ENCODE peak calls at places on chromosomes 1 and 21, in four cellular contexts. L is HepG2, R is K562, M is GM12878. T is an unnamed sample.

GRCh38 chr1:87279966-87280535 is 48.6 kb upstream of the LMO4 start:
- DNase-seq in M (no peak), R (peak; percentile 14), L (no peak), T (no peak)

GRCh38 chr1:50942334-50942733 is 17.7 kb downstream of the FAF1 start:
- DNase-seq in M (no peak), L (no peak), R (no peak), T (no peak)

GRCh38 chr21:43277481-43278351 is 108.9 kb downstream of the CRYAA start:
- DNase-seq in M (no peak), L (no peak), R (no peak), T (no peak)

GRCh38 chr1:228870041-228870713 is 134.9 kb downstream of the RHOU start:
- DNase-seq in M (no peak), R (no peak), L (no peak), T (no peak)

GRCh38 chr21:25370311-25370744 is 237.0 kb downstream of the MRPL39 start:
- DNase-seq in R (no peak), M (no peak), L (no peak), T (no peak)

GRCh38 chr21:40146201-40146890 is 279.1 kb downstream of the PCP4 start:
- DNase-seq in L (no peak), R (no peak), M (no peak), T (no peak)

GRCh38 chr1:15152318-15153183 is 996 bp upstream of the TMEM51 start:
- DNase-seq in M (no peak), R (peak; percentile 81), L (peak; percentile 88), T (no peak)

GRCh38 chr1:160346953-160347352 is 3.8 kb downstream of the NCSTN start:
- DNase-seq in L (no peak), R (no peak), M (peak; percentile 46), T (no peak)

GRCh38 chr1:16012590-16013219 is 5.1 kb downstream of the HSPB7 start:
- DNase-seq in R (peak; percentile 96), L (peak; percentile 72), M (peak; percentile 19), T (peak; percentile 87)

GRCh38 chr1:94648225-94649007 is 106.9 kb upstream of the F3 start:
- DNase-seq in R (peak; percentile 58), M (no peak), L (no peak), T (no peak)

GRCh38 chr1:116382321-116382720 is 9.3 kb downstream of the ATP1A1 start:
- DNase-seq in L (peak; percentile 22), R (no peak), M (no peak), T (no peak)

GRCh38 chr21:16773206-16773605 is 739.6 kb upstream of the CXADR start:
- DNase-seq in L (no peak), M (no peak), R (no peak), T (no peak)

GRCh38 chr1:186404454-186405051 is 28.9 kb downstream of the ODR4 start:
- DNase-seq in L (peak; percentile 27), R (peak; percentile 69), M (no peak), T (no peak)

GRCh38 chr1:238438296-238439275 is 547.9 kb upstream of the ZP4 start:
- DNase-seq in R (no peak), L (no peak), M (no peak), T (no peak)

GRCh38 chr21:36695671-36696389 is 3.1 kb upstream of the SIM2 start:
- DNase-seq in L (no peak), M (no peak), R (no peak), T (no peak)

GRCh38 chr1:60073605-60074278 is at the start of gene C1orf87:
- DNase-seq in L (no peak), M (no peak), R (peak; percentile 7), T (peak; percentile 15)

GRCh38 chr1:100896481-100896982 is 642 bp downstream of the SLC30A7 start:
- DNase-seq in M (peak; percentile 57), L (peak; percentile 76), R (peak; percentile 74), T (no peak)

GRCh38 chr21:36463204-36463603 is 16.7 kb downstream of the CLDN14 start:
- DNase-seq in M (no peak), L (no peak), R (no peak), T (no peak)

GRCh38 chr1:66752000-66752592 is at the start of gene DYNLT5:
- DNase-seq in M (no peak), L (no peak), R (no peak), T (peak; percentile 79)

GRCh38 chr1:203364013-203364730 is 13.2 kb upstream of the FMOD start:
- DNase-seq in M (no peak), R (peak; percentile 59), L (no peak), T (no peak)

GRCh38 chr21:33380483-33380998 is 22.7 kb upstream of the IFNGR2 start:
- DNase-seq in R (peak; percentile 86), M (peak; percentile 95), L (peak; percentile 75), T (peak; percentile 41)

GRCh38 chr1:246492611-246493245 is 14.4 kb downstream of the SMYD3 start:
- DNase-seq in L (peak; percentile 35), M (no peak), R (peak; percentile 84), T (peak; percentile 71)

GRCh38 chr1:96845464-96845863 is 123.9 kb downstream of the PTBP2 start:
- DNase-seq in R (peak; percentile 59), L (peak; percentile 15), M (no peak), T (peak; percentile 74)

GRCh38 chr1:15749399-15750291 is 7.3 kb downstream of the TMEM82 start:
- DNase-seq in R (no peak), M (no peak), L (no peak), T (no peak)

GRCh38 chr1:225509770-225510169 is 81.9 kb upstream of the LBR start:
- DNase-seq in R (no peak), M (no peak), L (peak; percentile 25), T (no peak)

GRCh38 chr1:202247837-202248795 is 54.5 kb downstream of the LGR6 start:
- DNase-seq in R (no peak), L (no peak), M (no peak), T (no peak)

GRCh38 chr1:160353223-160353622 is 10.0 kb downstream of the NCSTN start:
- DNase-seq in L (no peak), M (no peak), R (no peak), T (no peak)

GRCh38 chr1:73778511-73778910 is 419.5 kb downstream of the LRRIQ3 start:
- DNase-seq in R (no peak), L (no peak), M (no peak), T (no peak)

GRCh38 chr1:183106166-183106565 is 79.9 kb upstream of the LAMC2 start:
- DNase-seq in M (no peak), R (no peak), L (no peak), T (no peak)

GRCh38 chr1:44810101-44810761 is 1.9 kb downstream of the BTBD19 start:
- DNase-seq in M (peak; percentile 60), L (no peak), R (no peak), T (no peak)

GRCh38 chr1:201144701-201145100 is 9.6 kb downstream of the TMEM9 start:
- DNase-seq in M (no peak), R (no peak), L (no peak), T (no peak)

GRCh38 chr21:46191257-46191685 is 7.0 kb upstream of the SPATC1L start:
- DNase-seq in R (peak; percentile 48), L (no peak), M (no peak), T (no peak)

GRCh38 chr1:107950434-107950833 is 14.5 kb downstream of the VAV3 start:
- DNase-seq in L (no peak), R (no peak), M (no peak), T (no peak)

GRCh38 chr21:31370893-31371652 is 27.0 kb upstream of the TIAM1 start:
- DNase-seq in M (no peak), L (no peak), R (no peak), T (no peak)

GRCh38 chr1:53643881-53644390 is 95.0 kb downstream of the GLIS1 start:
- DNase-seq in M (no peak), L (no peak), R (no peak), T (no peak)
- TF ChIP-seq KDM1A in M (no peak), L (no peak), R (no peak), T (no peak)

GRCh38 chr1:47181955-47182680 is 7.7 kb downstream of the PDZK1IP1 start:
- DNase-seq in L (no peak), R (peak; percentile 90), M (no peak), T (no peak)

GRCh38 chr1:47182681-47183235 is 7.1 kb downstream of the PDZK1IP1 start:
- DNase-seq in M (no peak), L (no peak), R (no peak), T (no peak)

GRCh38 chr1:47179988-47180563 is 9.8 kb downstream of the PDZK1IP1 start:
- DNase-seq in R (peak; percentile 72), M (no peak), L (no peak), T (no peak)

GRCh38 chr1:47180603-47181094 is 9.2 kb downstream of the PDZK1IP1 start:
- DNase-seq in R (peak; percentile 84), L (no peak), M (no peak), T (no peak)

GRCh38 chr1:47181095-47181954 is 8.5 kb downstream of the PDZK1IP1 start:
- DNase-seq in M (no peak), L (no peak), R (peak; percentile 100), T (no peak)
- TF ChIP-seq JUND in M (no peak), L (no peak), R (no peak), T (no peak)

GRCh38 chr1:230099435-230099834 is 32.4 kb downstream of the GALNT2 start:
- DNase-seq in R (no peak), L (no peak), M (no peak), T (no peak)
- TF ChIP-seq ATF2 in R (no peak), L (no peak), M (no peak), T (no peak)

GRCh38 chr1:14112613-14113012 is 412.6 kb downstream of the PRDM2 start:
- DNase-seq in M (no peak), R (no peak), L (no peak), T (no peak)

GRCh38 chr1:14113271-14113670 is 413.3 kb downstream of the PRDM2 start:
- DNase-seq in R (no peak), M (no peak), L (no peak), T (no peak)

GRCh38 chr1:14115976-14116375 is 416.0 kb downstream of the PRDM2 start:
- DNase-seq in M (no peak), L (no peak), R (no peak), T (no peak)

GRCh38 chr1:14111121-14111520 is 411.1 kb downstream of the PRDM2 start:
- DNase-seq in R (no peak), M (no peak), L (no peak), T (no peak)

DNA sequence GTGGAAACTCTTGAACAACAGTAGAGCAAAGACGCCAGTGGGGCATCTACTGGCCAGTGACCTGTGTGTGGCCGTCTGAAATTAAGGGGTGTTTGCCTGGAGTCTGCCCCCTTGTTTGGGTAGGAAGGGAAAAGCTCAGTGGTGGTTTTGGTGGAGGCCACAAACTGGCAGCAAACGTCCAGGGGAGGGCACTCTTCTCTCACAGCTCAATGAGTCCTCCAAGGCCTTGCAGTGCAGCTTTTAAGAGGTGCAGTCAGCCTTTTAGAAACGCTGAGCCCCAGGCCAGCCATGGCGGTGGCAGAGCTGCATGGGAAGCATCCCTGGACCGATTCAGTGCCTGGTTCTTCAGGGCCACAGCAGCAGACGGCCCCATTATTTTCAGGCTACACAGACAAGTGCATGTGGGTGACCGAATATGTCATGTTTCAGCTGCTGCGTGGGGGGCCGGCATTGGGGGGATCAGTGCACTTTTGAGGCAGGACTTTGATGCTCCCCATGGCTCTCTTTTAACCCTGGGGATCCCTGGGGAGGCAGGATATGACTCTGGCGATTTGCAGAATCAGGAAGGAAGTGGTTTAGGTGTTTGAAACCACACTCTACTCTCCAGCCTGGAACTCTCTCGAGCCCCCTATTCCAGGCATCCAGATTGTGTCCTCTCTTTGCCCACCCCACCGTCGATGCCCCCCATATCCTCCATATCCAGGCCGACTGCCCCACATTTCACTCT is 414.0 kb downstream of the PRDM2 start:
- DNase-seq in L (no peak), M (no peak), R (peak; percentile 62), T (peak; percentile 77)
- TF ChIP-seq KDM1A in L (no peak), M (no peak), R (no peak), T (no peak)

GRCh38 chr1:153565529-153566374 is at the start of gene S100A2:
- DNase-seq in M (peak; percentile 39), R (peak; percentile 35), L (peak; percentile 40), T (no peak)
- TF ChIP-seq JUND in M (no peak), R (no peak), L (no peak), T (no peak)

GRCh38 chr1:154621875-154622274 is 13.9 kb upstream of the ADAR start:
- DNase-seq in L (no peak), R (peak; percentile 43), M (no peak), T (no peak)
- TF ChIP-seq ATF2 in L (no peak), R (no peak), M (no peak), T (no peak)

T was measured in H1.